ENCODE peak calls at places on chromosomes 11 and 22, in four cellular contexts. Q is endodermal cell, Z is HCT116, D is PC-3. Y is an unnamed sample.

GRCh38 chr22:39179841-39180335 is 27.4 kb upstream of the CBX7 start:
- DNase-seq in Z (no peak), D (no peak), Q (peak; percentile 90), Y (no peak)

GRCh38 chr11:36373040-36374010 is 77.2 kb downstream of the PRR5L start:
- DNase-seq in Z (no peak), D (no peak), Q (no peak), Y (no peak)

GRCh38 chr11:20909995-20910726 is 240.8 kb downstream of the NELL1 start:
- DNase-seq in Q (no peak), Z (no peak), D (no peak), Y (no peak)

GRCh38 chr11:74035264-74035663 is 26.4 kb upstream of the UCP3 start:
- DNase-seq in Q (no peak), Z (no peak), D (peak; percentile 46), Y (peak; percentile 69)

GRCh38 chr11:77054018-77054417 is 12.8 kb upstream of the CAPN5 start:
- DNase-seq in Z (no peak), Q (peak; percentile 12), D (no peak), Y (no peak)

GRCh38 chr11:82009133-82009532 is 724.5 kb downstream of the FAM181B start:
- DNase-seq in Z (no peak), D (no peak), Q (no peak), Y (no peak)

GRCh38 chr11:81422402-81422801 is 1311.3 kb downstream of the FAM181B start:
- DNase-seq in Z (no peak), Q (no peak), D (no peak), Y (no peak)

GRCh38 chr11:64638017-64638664 is 47.1 kb downstream of the SLC22A12 start:
- DNase-seq in Q (peak; percentile 82), Z (no peak), D (no peak), Y (no peak)

GRCh38 chr22:25137577-25138525 is 61.8 kb upstream of the CRYBB3 start:
- DNase-seq in Z (peak; percentile 4), D (peak; percentile 4), Q (no peak), Y (peak; percentile 6)

GRCh38 chr11:10893713-10894112 is 35.9 kb upstream of the ZBED5 start:
- DNase-seq in Z (no peak), D (peak; percentile 65), Q (no peak), Y (peak; percentile 75)

GRCh38 chr22:35488513-35488912 is 52.1 kb upstream of the RASD2 start:
- DNase-seq in D (no peak), Z (no peak), Q (no peak), Y (no peak)

GRCh38 chr22:39236321-39237275 is 8.2 kb downstream of the PDGFB start:
- DNase-seq in Z (no peak), D (no peak), Q (no peak), Y (no peak)

GRCh38 chr11:65384301-65384889 is 1.9 kb upstream of the SLC25A45 start:
- DNase-seq in Z (no peak), Q (peak; percentile 35), D (peak; percentile 78), Y (peak; percentile 86)

GRCh38 chr11:70661763-70662501 is 263.6 kb downstream of the CTTN start:
- DNase-seq in Z (no peak), D (no peak), Q (peak; percentile 77), Y (peak; percentile 54)

GRCh38 chr22:38107692-38108515 is 2.6 kb downstream of the BAIAP2L2 start:
- DNase-seq in Z (no peak), Q (no peak), D (no peak), Y (no peak)

GRCh38 chr11:103700605-103701004 is 335.8 kb upstream of the DDI1 start:
- DNase-seq in D (peak; percentile 52), Z (no peak), Q (no peak), Y (peak; percentile 51)

GRCh38 chr11:128503231-128503991 is 83.9 kb downstream of the ETS1 start:
- DNase-seq in D (no peak), Z (no peak), Q (no peak), Y (peak; percentile 96)

GRCh38 chr11:121023848-121024751 is at the start of gene TBCEL:
- DNase-seq in D (peak; percentile 69), Z (peak; percentile 56), Q (peak; percentile 98), Y (peak; percentile 84)

GRCh38 chr11:76742912-76743311 is 40.2 kb upstream of the TSKU start:
- DNase-seq in D (no peak), Q (no peak), Z (no peak), Y (no peak)

GRCh38 chr11:102577182-102577581 is 46.6 kb upstream of the MMP7 start:
- DNase-seq in D (no peak), Q (no peak), Z (no peak), Y (peak; percentile 33)

GRCh38 chr22:50691521-50691920 is 18.9 kb downstream of the SHANK3 start:
- DNase-seq in Z (peak; percentile 29), D (peak; percentile 62), Q (peak; percentile 59), Y (no peak)

GRCh38 chr22:19480173-19480568 is 451 bp downstream of the CDC45 start:
- DNase-seq in Q (no peak), D (no peak), Z (no peak), Y (no peak)

GRCh38 chr11:128152796-128153696 is 434.3 kb downstream of the ETS1 start:
- DNase-seq in D (peak; percentile 78), Z (no peak), Q (no peak), Y (no peak)

GRCh38 chr11:75576445-75577049 is 14.5 kb downstream of the SERPINH1 start:
- DNase-seq in Q (peak; percentile 81), Z (no peak), D (no peak), Y (peak; percentile 80)

GRCh38 chr22:44026630-44027511 is 2.8 kb downstream of the PARVB start:
- DNase-seq in Z (no peak), D (no peak), Q (no peak), Y (no peak)

GRCh38 chr11:128394436-128395089 is 192.8 kb downstream of the ETS1 start:
- DNase-seq in D (no peak), Q (no peak), Z (no peak), Y (peak; percentile 40)

GRCh38 chr11:45457649-45458048 is 171.5 kb upstream of the SYT13 start:
- DNase-seq in Q (no peak), Z (no peak), D (no peak), Y (peak; percentile 86)

GRCh38 chr11:44244649-44245308 is 65.2 kb downstream of the ALX4 start:
- DNase-seq in D (no peak), Q (no peak), Z (no peak), Y (peak; percentile 11)

GRCh38 chr11:36763187-36763586 is 165.2 kb upstream of the RAG2 start:
- DNase-seq in D (no peak), Q (no peak), Z (no peak), Y (peak; percentile 24)

GRCh38 chr11:109547356-109548027 is 125.5 kb downstream of the C11orf87 start:
- DNase-seq in Q (peak; percentile 45), D (peak; percentile 78), Z (no peak), Y (peak; percentile 56)

GRCh38 chr11:114307524-114308203 is 11.5 kb downstream of the NNMT start:
- DNase-seq in D (peak; percentile 63), Q (no peak), Z (no peak), Y (peak; percentile 84)

GRCh38 chr11:33444835-33445594 is 187.8 kb downstream of the HIPK3 start:
- DNase-seq in D (no peak), Q (no peak), Z (no peak), Y (no peak)

GRCh38 chr11:112225753-112226061 is 521 bp upstream of the PTS start:
- DNase-seq in D (no peak), Z (no peak), Q (no peak), Y (no peak)

GRCh38 chr11:120346233-120346632 is 10.0 kb downstream of the ARHGEF12 start:
- DNase-seq in Q (no peak), Z (no peak), D (no peak), Y (no peak)

GRCh38 chr11:117449111-117449693 is 121.5 kb downstream of the CEP164 start:
- DNase-seq in Q (peak; percentile 35), Z (no peak), D (no peak), Y (no peak)

GRCh38 chr22:48950151-48950915 is 877.3 kb downstream of the BRD1 start:
- DNase-seq in D (no peak), Q (peak; percentile 39), Z (no peak), Y (no peak)

GRCh38 chr11:71329731-71330130 is 77.4 kb upstream of the SHANK2 start:
- DNase-seq in Q (no peak), D (no peak), Z (no peak), Y (no peak)

GRCh38 chr11:9802291-9802861 is 138.5 kb downstream of the SWAP70 start:
- DNase-seq in Z (no peak), D (no peak), Q (no peak), Y (peak; percentile 72)

GRCh38 chr11:12540913-12541587 is 133.2 kb upstream of the TEAD1 start:
- DNase-seq in Q (peak; percentile 66), Z (no peak), D (peak; percentile 29), Y (peak; percentile 76)
- H3K9ac ChIP-seq in Q (no peak overlapping the region), Z (no peak overlapping the region), D (no peak overlapping the region), Y (peak overlapping the region; percentile 72)

DNA sequence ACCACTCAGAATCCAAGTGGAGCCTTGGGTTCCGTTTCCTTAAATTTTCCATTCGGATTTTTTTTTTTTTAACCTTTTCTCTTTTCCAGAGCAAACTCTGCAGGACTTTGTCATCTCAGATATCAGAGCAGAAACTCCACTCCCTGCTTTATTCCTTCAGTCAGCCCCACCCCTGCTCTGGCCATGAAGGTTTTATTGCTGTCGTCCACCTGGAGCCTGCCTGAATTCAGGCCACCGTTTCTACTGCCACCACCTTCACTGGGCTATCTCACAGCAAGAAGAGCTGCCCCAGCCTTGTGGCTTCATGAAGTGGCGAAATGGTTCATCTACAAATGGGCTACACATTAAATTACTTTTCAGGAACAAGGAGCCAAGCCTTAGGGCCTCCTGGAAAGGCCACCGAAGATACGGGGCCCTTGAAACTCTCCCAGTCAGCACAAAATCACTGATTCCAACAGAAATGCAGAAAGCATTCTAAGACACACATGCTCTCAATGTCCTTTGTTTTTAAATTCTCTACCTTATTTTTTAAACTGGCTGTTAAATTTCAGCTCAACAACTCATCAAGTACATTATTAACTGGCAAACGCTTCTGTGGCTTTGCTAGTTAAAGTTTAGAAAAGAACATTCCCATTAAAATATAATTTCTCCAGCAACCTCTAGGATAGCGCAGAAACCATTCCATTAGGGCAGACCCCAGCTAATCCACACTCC is 47.4 kb downstream of the PLEKHA7 start:
- DNase-seq in Q (no peak), D (no peak), Z (no peak), Y (no peak)
- H3K9ac ChIP-seq in Q (no peak overlapping the region), D (no peak overlapping the region), Z (no peak overlapping the region), Y (no peak overlapping the region)

DNA sequence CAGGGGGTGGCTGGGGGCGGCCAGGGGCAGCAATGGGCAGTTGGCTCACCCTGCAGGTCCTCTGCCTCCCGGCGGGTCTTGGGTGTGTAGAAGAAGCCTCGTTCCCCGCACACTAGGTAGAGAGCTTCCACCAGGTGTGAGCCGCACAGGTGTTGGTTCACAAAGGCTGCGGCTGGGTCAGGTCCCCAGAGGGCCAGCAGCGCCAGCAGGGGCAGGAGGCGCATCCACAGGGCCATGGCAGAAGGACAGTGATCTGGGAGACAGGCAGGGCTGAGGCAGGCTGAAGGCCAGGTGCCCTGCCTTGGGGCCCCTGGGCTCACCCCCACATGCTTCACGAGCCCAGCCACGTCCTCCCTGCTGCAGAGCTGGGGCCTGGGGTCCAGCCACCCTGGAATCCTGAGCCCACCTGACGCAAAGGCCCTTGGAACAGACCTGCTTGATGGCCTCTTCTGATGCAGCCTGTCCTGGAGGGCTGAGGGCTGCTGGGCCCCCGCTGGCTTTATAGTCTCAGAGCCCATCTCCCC is at the start of gene INS:
- DNase-seq in D (no peak), Z (no peak), Q (no peak), Y (no peak)
- H3K9ac ChIP-seq in D (no peak within 1 kb of the TSS), Z (no peak within 1 kb of the TSS), Q (no peak within 1 kb of the TSS), Y (no peak within 1 kb of the TSS)

GRCh38 chr11:131614514-131615085 is 244.2 kb downstream of the NTM start:
- DNase-seq in Z (no peak), Q (no peak), D (no peak), Y (no peak)

GRCh38 chr11:131612576-131612975 is 242.2 kb downstream of the NTM start:
- DNase-seq in Z (no peak), D (no peak), Q (no peak), Y (no peak)

GRCh38 chr11:131606936-131607335 is 236.5 kb downstream of the NTM start:
- DNase-seq in Z (no peak), Q (no peak), D (no peak), Y (no peak)

GRCh38 chr11:131609921-131610320 is 239.5 kb downstream of the NTM start:
- DNase-seq in D (no peak), Q (no peak), Z (no peak), Y (no peak)

GRCh38 chr11:131609317-131609716 is 238.9 kb downstream of the NTM start:
- DNase-seq in Z (no peak), D (no peak), Q (no peak), Y (peak; percentile 50)
- H3K9ac ChIP-seq in Z (no peak overlapping the region), D (no peak overlapping the region), Q (no peak overlapping the region), Y (no peak overlapping the region)

Y was measured in mesenchymal stem cell.